ENCODE peak calls at places on chromosome 11, in four cellular contexts. O, G, K and X are unnamed samples.

GRCh38 chr11:111846640-111847039 is 24.7 kb downstream of the ALG9 start:
- DNase-seq in K (peak), O (no peak), G (no peak), X (no peak)

GRCh38 chr11:133902506-133902905 is 54.3 kb downstream of the IGSF9B start:
- DNase-seq in G (no peak), O (no peak), K (no peak), X (no peak)

GRCh38 chr11:75406338-75406777 is 7.0 kb downstream of the RPS3 start:
- DNase-seq in O (no peak), G (no peak), K (peak), X (no peak)

GRCh38 chr11:130102457-130103249 is 33.0 kb downstream of the APLP2 start:
- DNase-seq in K (no peak), G (no peak), O (no peak), X (no peak)

GRCh38 chr11:32580967-32581366 is 2.7 kb upstream of the EIF3M start:
- DNase-seq in K (no peak), O (no peak), G (no peak), X (no peak)

GRCh38 chr11:93849751-93850584 is 450 bp downstream of the VSTM5 start:
- DNase-seq in K (peak), O (peak), G (no peak), X (no peak)

GRCh38 chr11:119101367-119101758 is 290 bp downstream of the DPAGT1 start:
- DNase-seq in K (no peak), O (no peak), G (no peak), X (peak)

GRCh38 chr11:65625628-65626342 is 10.2 kb downstream of the PCNX3 start:
- DNase-seq in G (peak), O (peak), K (peak), X (peak)

GRCh38 chr11:130103296-130103814 is 33.7 kb downstream of the APLP2 start:
- DNase-seq in G (no peak), O (no peak), K (peak), X (no peak)

GRCh38 chr11:73980001-73980960 is 2.4 kb downstream of the UCP2 start:
- DNase-seq in O (peak), G (peak), K (peak), X (peak)

GRCh38 chr11:69238562-69239319 is 55.2 kb upstream of the MYEOV start:
- DNase-seq in K (no peak), O (no peak), G (no peak), X (no peak)

GRCh38 chr11:110335358-110335757 is 38.9 kb upstream of the RDX start:
- DNase-seq in O (no peak), G (no peak), K (no peak), X (no peak)

GRCh38 chr11:14886509-14886908 is 5.5 kb downstream of the CYP2R1 start:
- DNase-seq in K (no peak), O (no peak), G (no peak), X (no peak)

GRCh38 chr11:3626250-3626960 is 15.4 kb downstream of the ART5 start:
- DNase-seq in G (no peak), O (no peak), K (no peak), X (no peak)

GRCh38 chr11:71138737-71139425 is 113.5 kb downstream of the SHANK2 start:
- DNase-seq in G (no peak), O (no peak), K (no peak), X (no peak)

GRCh38 chr11:111735262-111736116 is 30.7 kb downstream of the PPP2R1B start:
- DNase-seq in K (peak), G (no peak), O (no peak), X (no peak)

GRCh38 chr11:18563090-18563730 is 25.3 kb downstream of the UEVLD start:
- DNase-seq in G (no peak), O (no peak), K (no peak), X (no peak)

GRCh38 chr11:69437001-69437875 is 44.2 kb upstream of the LINC01488 start:
- DNase-seq in K (no peak), G (no peak), O (no peak), X (no peak)

GRCh38 chr11:118790357-118791014 is 478 bp downstream of the DDX6 start:
- DNase-seq in K (peak), G (peak), O (peak), X (peak)

GRCh38 chr11:92576315-92576714 is 351.7 kb downstream of the FAT3 start:
- DNase-seq in G (no peak), K (no peak), O (no peak), X (no peak)

GRCh38 chr11:14370496-14370895 is 11.5 kb upstream of the RRAS2 start:
- DNase-seq in K (no peak), O (no peak), G (no peak), X (no peak)

GRCh38 chr11:131951146-131951545 is 580.7 kb downstream of the NTM start:
- DNase-seq in G (no peak), K (no peak), O (no peak), X (no peak)

GRCh38 chr11:28999620-29000019 is 891.4 kb downstream of the METTL15 start:
- DNase-seq in G (no peak), O (no peak), K (no peak), X (no peak)

GRCh38 chr11:86468169-86468568 is 93.5 kb downstream of the CCDC81 start:
- DNase-seq in G (no peak), O (no peak), K (no peak), X (no peak)

GRCh38 chr11:120182790-120183491 is 27.9 kb upstream of the OAF start:
- DNase-seq in K (peak), G (no peak), O (no peak), X (no peak)

GRCh38 chr11:68855205-68855978 is 13.7 kb upstream of the CPT1A start:
- DNase-seq in G (no peak), K (peak), O (peak), X (no peak)

GRCh38 chr11:78023426-78023825 is 350 bp upstream of the KCTD14 start:
- DNase-seq in K (no peak), G (no peak), O (no peak), X (no peak)

GRCh38 chr11:100080401-100080800 is 606.7 kb upstream of the ARHGAP42 start:
- DNase-seq in K (no peak), G (no peak), O (no peak), X (no peak)

GRCh38 chr11:68780829-68781228 is 29.5 kb upstream of the TESMIN start:
- DNase-seq in O (no peak), G (no peak), K (peak), X (no peak)

GRCh38 chr11:97454988-97455387 is 1065.2 kb downstream of the JRKL start:
- DNase-seq in K (peak), G (no peak), O (no peak), X (no peak)

GRCh38 chr11:17014321-17014773 is at the start of gene PLEKHA7:
- DNase-seq in G (no peak), O (no peak), K (no peak), X (no peak)

GRCh38 chr11:575324-575995 is 810 bp upstream of the PHRF1 start:
- DNase-seq in K (no peak), O (no peak), G (no peak), X (no peak)

GRCh38 chr11:125268611-125269010 is 104.1 kb downstream of the PKNOX2 start:
- DNase-seq in O (no peak), G (no peak), K (no peak), X (no peak)

GRCh38 chr11:35033011-35033410 is 106.0 kb upstream of the CD44 start:
- DNase-seq in O (no peak), K (no peak), G (no peak), X (no peak)

GRCh38 chr11:74138021-74138420 is 32.8 kb downstream of the C2CD3 start:
- DNase-seq in G (no peak), K (peak), O (no peak), X (no peak)

GRCh38 chr11:45658292-45658991 is 7.0 kb downstream of the CHST1 start:
- DNase-seq in O (no peak), G (no peak), K (peak), X (no peak)

GRCh38 chr11:47204633-47204989 is 10.2 kb upstream of the DDB2 start:
- DNase-seq in O (no peak), G (no peak), K (no peak), X (no peak)

GRCh38 chr11:18700375-18700774 is 1.8 kb downstream of the TMEM86A start:
- DNase-seq in O (no peak), K (no peak), G (no peak), X (no peak)

GRCh38 chr11:69232821-69233760 is 60.9 kb upstream of the MYEOV start:
- DNase-seq in G (no peak), K (no peak), O (no peak), X (no peak)

GRCh38 chr11:12802418-12803085 is 128.3 kb downstream of the TEAD1 start:
- DNase-seq in O (no peak), G (no peak), K (peak), X (no peak)